ENCODE peak calls at places on chromosomes 11 and 22, in ten cellular contexts. One of them, this sample, is unnamed.

GRCh38 chr22:20299736-20300136 is 20.1 kb downstream of the DGCR6L start:
- DNase-seq in Panc1: no peak
- DNase-seq in transverse colon: peak
- DNase-seq in esophagus muscularis mucosa: no peak
- DNase-seq in sigmoid colon: no peak
- DNase-seq in HL-60: no peak
- DNase-seq in endothelial cell of umbilical vein: peak
- DNase-seq in stomach: peak
- DNase-seq in HCT116: no peak
- DNase-seq in GM23338: peak
- DNase-seq in this sample: peak

GRCh38 chr11:126751242-126751641 is 249.3 kb downstream of the KIRREL3 start:
- DNase-seq in Panc1: no peak
- DNase-seq in transverse colon: no peak
- DNase-seq in esophagus muscularis mucosa: no peak
- DNase-seq in sigmoid colon: no peak
- DNase-seq in HL-60: no peak
- DNase-seq in endothelial cell of umbilical vein: no peak
- DNase-seq in stomach: no peak
- DNase-seq in HCT116: no peak
- DNase-seq in GM23338: no peak
- DNase-seq in this sample: no peak

GRCh38 chr22:19912236-19912999 is 29.2 kb upstream of the COMT start:
- DNase-seq in Panc1: no peak
- DNase-seq in transverse colon: no peak
- DNase-seq in esophagus muscularis mucosa: no peak
- DNase-seq in sigmoid colon: no peak
- DNase-seq in HL-60: no peak
- DNase-seq in endothelial cell of umbilical vein: no peak
- DNase-seq in stomach: peak
- DNase-seq in HCT116: no peak
- DNase-seq in GM23338: peak
- DNase-seq in this sample: no peak

GRCh38 chr11:72002841-72003775 is 4.4 kb downstream of the IL18BP start:
- DNase-seq in Panc1: no peak
- DNase-seq in transverse colon: no peak
- DNase-seq in esophagus muscularis mucosa: no peak
- DNase-seq in sigmoid colon: no peak
- DNase-seq in HL-60: no peak
- DNase-seq in endothelial cell of umbilical vein: no peak
- DNase-seq in stomach: no peak
- DNase-seq in HCT116: no peak
- DNase-seq in GM23338: no peak
- DNase-seq in this sample: no peak

GRCh38 chr11:114921697-114922096 is 243.4 kb downstream of the NXPE2 start:
- DNase-seq in Panc1: no peak
- DNase-seq in transverse colon: no peak
- DNase-seq in esophagus muscularis mucosa: no peak
- DNase-seq in sigmoid colon: no peak
- DNase-seq in HL-60: no peak
- DNase-seq in endothelial cell of umbilical vein: no peak
- DNase-seq in stomach: no peak
- DNase-seq in HCT116: no peak
- DNase-seq in GM23338: no peak
- DNase-seq in this sample: no peak

GRCh38 chr11:2827256-2827655 is 58.3 kb downstream of the CDKN1C start:
- DNase-seq in Panc1: no peak
- DNase-seq in transverse colon: no peak
- DNase-seq in esophagus muscularis mucosa: no peak
- DNase-seq in sigmoid colon: no peak
- DNase-seq in HL-60: no peak
- DNase-seq in endothelial cell of umbilical vein: no peak
- DNase-seq in stomach: no peak
- DNase-seq in HCT116: no peak
- DNase-seq in GM23338: no peak
- DNase-seq in this sample: no peak

GRCh38 chr11:46290598-46291309 is 13.3 kb downstream of the CREB3L1 start:
- DNase-seq in Panc1: no peak
- DNase-seq in transverse colon: peak
- DNase-seq in esophagus muscularis mucosa: no peak
- DNase-seq in sigmoid colon: peak
- DNase-seq in HL-60: no peak
- DNase-seq in endothelial cell of umbilical vein: no peak
- DNase-seq in stomach: peak
- DNase-seq in HCT116: no peak
- DNase-seq in GM23338: peak
- DNase-seq in this sample: no peak

GRCh38 chr22:44539467-44540063 is 41.5 kb upstream of the RTL6 start:
- DNase-seq in Panc1: no peak
- DNase-seq in transverse colon: no peak
- DNase-seq in esophagus muscularis mucosa: no peak
- DNase-seq in sigmoid colon: peak
- DNase-seq in HL-60: no peak
- DNase-seq in endothelial cell of umbilical vein: no peak
- DNase-seq in stomach: no peak
- DNase-seq in HCT116: no peak
- DNase-seq in GM23338: no peak
- DNase-seq in this sample: no peak

GRCh38 chr11:134338068-134338467 is 6.3 kb downstream of the GLB1L2 start:
- DNase-seq in Panc1: no peak
- DNase-seq in transverse colon: no peak
- DNase-seq in esophagus muscularis mucosa: no peak
- DNase-seq in sigmoid colon: no peak
- DNase-seq in HL-60: no peak
- DNase-seq in endothelial cell of umbilical vein: no peak
- DNase-seq in stomach: no peak
- DNase-seq in HCT116: no peak
- DNase-seq in GM23338: no peak
- DNase-seq in this sample: no peak

GRCh38 chr11:47496808-47497207 is 47.9 kb upstream of the RAPSN start:
- DNase-seq in Panc1: no peak
- DNase-seq in transverse colon: no peak
- DNase-seq in esophagus muscularis mucosa: no peak
- DNase-seq in sigmoid colon: no peak
- DNase-seq in HL-60: no peak
- DNase-seq in endothelial cell of umbilical vein: no peak
- DNase-seq in stomach: no peak
- DNase-seq in HCT116: no peak
- DNase-seq in GM23338: no peak
- DNase-seq in this sample: no peak

GRCh38 chr11:36356201-36356600 is 60.1 kb downstream of the PRR5L start:
- DNase-seq in Panc1: no peak
- DNase-seq in transverse colon: peak
- DNase-seq in esophagus muscularis mucosa: no peak
- DNase-seq in sigmoid colon: no peak
- DNase-seq in HL-60: no peak
- DNase-seq in endothelial cell of umbilical vein: no peak
- DNase-seq in stomach: no peak
- DNase-seq in HCT116: no peak
- DNase-seq in GM23338: no peak
- DNase-seq in this sample: no peak

GRCh38 chr11:34264266-34265110 is 93.3 kb downstream of the ABTB2 start:
- DNase-seq in Panc1: no peak
- DNase-seq in transverse colon: no peak
- DNase-seq in esophagus muscularis mucosa: no peak
- DNase-seq in sigmoid colon: no peak
- DNase-seq in HL-60: no peak
- DNase-seq in endothelial cell of umbilical vein: no peak
- DNase-seq in stomach: no peak
- DNase-seq in HCT116: no peak
- DNase-seq in GM23338: no peak
- DNase-seq in this sample: no peak

DNA sequence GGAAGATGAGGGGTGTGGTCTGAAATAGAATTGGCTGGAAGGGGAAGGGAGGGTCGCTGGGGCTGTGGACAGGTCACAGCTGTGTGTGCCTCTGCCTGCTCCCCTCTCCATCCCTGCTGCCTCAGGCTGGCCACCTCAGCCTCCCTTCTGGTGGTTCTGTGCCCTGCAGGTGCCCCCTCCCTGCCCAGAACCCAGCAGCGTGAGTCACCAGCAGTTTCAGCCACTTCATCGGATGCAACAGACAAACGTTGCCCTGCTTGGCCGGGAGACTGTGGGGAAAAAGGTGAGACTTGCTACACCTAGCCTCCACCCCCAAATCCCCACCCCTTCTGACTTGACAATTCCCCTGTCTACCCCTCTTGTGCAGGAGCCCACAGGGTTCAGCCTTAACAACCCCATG is 21.8 kb upstream of the LRRC10B start:
- DNase-seq in Panc1: no peak
- DNase-seq in transverse colon: no peak
- DNase-seq in esophagus muscularis mucosa: no peak
- DNase-seq in sigmoid colon: no peak
- DNase-seq in HL-60: no peak
- DNase-seq in endothelial cell of umbilical vein: no peak
- DNase-seq in stomach: no peak
- DNase-seq in HCT116: no peak
- DNase-seq in GM23338: no peak
- DNase-seq in this sample: no peak
- TF ChIP-seq CTCF in Panc1: no peak
- TF ChIP-seq CTCF in transverse colon: no peak
- TF ChIP-seq CTCF in esophagus muscularis mucosa: no peak
- TF ChIP-seq CTCF in sigmoid colon: no peak
- TF ChIP-seq CTCF in HL-60: no peak
- TF ChIP-seq CTCF in endothelial cell of umbilical vein: no peak
- TF ChIP-seq CTCF in stomach: no peak
- TF ChIP-seq CTCF in HCT116: no peak
- TF ChIP-seq CTCF in GM23338: no peak
- TF ChIP-seq CTCF in this sample: no peak

GRCh38 chr22:39281126-39281525 is 36.3 kb upstream of the PDGFB start:
- DNase-seq in Panc1: no peak
- DNase-seq in transverse colon: no peak
- DNase-seq in esophagus muscularis mucosa: no peak
- DNase-seq in sigmoid colon: no peak
- DNase-seq in HL-60: no peak
- DNase-seq in endothelial cell of umbilical vein: no peak
- DNase-seq in stomach: no peak
- DNase-seq in HCT116: no peak
- DNase-seq in GM23338: no peak
- DNase-seq in this sample: no peak

GRCh38 chr22:39283312-39284141 is 35.9 kb downstream of the RPL3 start:
- DNase-seq in Panc1: no peak
- DNase-seq in transverse colon: peak
- DNase-seq in esophagus muscularis mucosa: no peak
- DNase-seq in sigmoid colon: no peak
- DNase-seq in HL-60: no peak
- DNase-seq in endothelial cell of umbilical vein: peak
- DNase-seq in stomach: peak
- DNase-seq in HCT116: no peak
- DNase-seq in GM23338: no peak
- DNase-seq in this sample: peak

GRCh38 chr22:39284983-39285382 is 34.4 kb downstream of the RPL3 start:
- DNase-seq in Panc1: no peak
- DNase-seq in transverse colon: no peak
- DNase-seq in esophagus muscularis mucosa: no peak
- DNase-seq in sigmoid colon: no peak
- DNase-seq in HL-60: no peak
- DNase-seq in endothelial cell of umbilical vein: no peak
- DNase-seq in stomach: no peak
- DNase-seq in HCT116: no peak
- DNase-seq in GM23338: no peak
- DNase-seq in this sample: no peak

GRCh38 chr22:39284142-39284980 is 35.1 kb downstream of the RPL3 start:
- DNase-seq in Panc1: no peak
- DNase-seq in transverse colon: no peak
- DNase-seq in esophagus muscularis mucosa: no peak
- DNase-seq in sigmoid colon: no peak
- DNase-seq in HL-60: no peak
- DNase-seq in endothelial cell of umbilical vein: no peak
- DNase-seq in stomach: no peak
- DNase-seq in HCT116: no peak
- DNase-seq in GM23338: no peak
- DNase-seq in this sample: no peak

GRCh38 chr22:39282642-39283311 is 36.6 kb downstream of the RPL3 start:
- DNase-seq in Panc1: no peak
- DNase-seq in transverse colon: no peak
- DNase-seq in esophagus muscularis mucosa: no peak
- DNase-seq in sigmoid colon: no peak
- DNase-seq in HL-60: no peak
- DNase-seq in endothelial cell of umbilical vein: peak
- DNase-seq in stomach: no peak
- DNase-seq in HCT116: no peak
- DNase-seq in GM23338: no peak
- DNase-seq in this sample: no peak
- H3K27ac ChIP-seq in Panc1: peak
- H3K27ac ChIP-seq in transverse colon: peak
- H3K27ac ChIP-seq in esophagus muscularis mucosa: peak
- H3K27ac ChIP-seq in sigmoid colon: peak
- H3K27ac ChIP-seq in HL-60: no peak
- H3K27ac ChIP-seq in endothelial cell of umbilical vein: peak
- H3K27ac ChIP-seq in stomach: peak
- H3K27ac ChIP-seq in HCT116: no peak
- H3K27ac ChIP-seq in GM23338: no peak
- H3K27ac ChIP-seq in this sample: peak

DNA sequence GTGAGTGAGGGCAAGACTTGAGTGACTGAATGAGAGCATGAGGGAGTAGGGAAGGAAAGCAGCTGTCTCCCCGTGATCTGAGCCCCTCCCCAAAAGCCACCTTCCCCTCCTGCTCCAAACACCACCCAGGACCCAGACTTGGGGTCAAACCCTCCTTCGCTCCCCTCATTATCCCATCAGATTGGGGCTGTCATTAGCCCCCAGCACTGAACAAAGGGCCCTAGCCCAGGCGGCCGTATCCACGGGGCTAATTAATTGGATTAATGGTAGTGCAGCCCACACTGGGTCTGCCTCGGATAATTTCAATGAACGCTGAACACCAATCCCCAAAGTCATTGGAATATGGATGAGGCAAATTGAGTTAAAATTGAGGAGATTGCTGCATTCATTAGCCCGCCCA is 517.6 kb downstream of the MIAT start:
- DNase-seq in Panc1: no peak
- DNase-seq in transverse colon: no peak
- DNase-seq in esophagus muscularis mucosa: no peak
- DNase-seq in sigmoid colon: no peak
- DNase-seq in HL-60: no peak
- DNase-seq in endothelial cell of umbilical vein: no peak
- DNase-seq in stomach: no peak
- DNase-seq in HCT116: no peak
- DNase-seq in GM23338: no peak
- DNase-seq in this sample: no peak
- TF ChIP-seq POLR2AphosphoS5 in Panc1: no peak
- TF ChIP-seq POLR2AphosphoS5 in transverse colon: no peak
- TF ChIP-seq POLR2AphosphoS5 in esophagus muscularis mucosa: no peak
- TF ChIP-seq POLR2AphosphoS5 in sigmoid colon: no peak
- TF ChIP-seq POLR2AphosphoS5 in HL-60: no peak
- TF ChIP-seq POLR2AphosphoS5 in endothelial cell of umbilical vein: no peak
- TF ChIP-seq POLR2AphosphoS5 in stomach: no peak
- TF ChIP-seq POLR2AphosphoS5 in HCT116: no peak
- TF ChIP-seq POLR2AphosphoS5 in GM23338: no peak
- TF ChIP-seq POLR2AphosphoS5 in this sample: no peak

DNA sequence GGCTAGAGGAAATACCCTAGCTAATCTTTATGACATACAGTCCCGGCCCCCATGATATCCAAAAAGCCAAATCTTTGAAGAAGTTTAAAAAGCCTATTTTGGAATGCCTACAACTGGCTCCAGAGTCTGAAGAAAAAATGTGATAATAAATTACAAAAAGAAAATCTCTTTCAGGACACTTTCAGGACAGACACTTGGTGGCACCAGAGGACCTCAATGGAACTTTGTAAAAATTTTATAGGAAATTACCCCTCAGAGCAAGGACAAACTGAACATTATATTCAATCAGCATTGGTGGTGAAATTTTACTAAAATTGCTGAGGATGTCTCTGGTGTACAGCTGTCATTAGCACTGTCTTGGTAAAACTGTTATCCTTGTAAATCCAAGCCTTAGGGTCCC is 81.0 kb downstream of the CCDC73 start:
- DNase-seq in Panc1: no peak
- DNase-seq in transverse colon: no peak
- DNase-seq in esophagus muscularis mucosa: no peak
- DNase-seq in sigmoid colon: no peak
- DNase-seq in HL-60: no peak
- DNase-seq in endothelial cell of umbilical vein: no peak
- DNase-seq in stomach: no peak
- DNase-seq in HCT116: peak
- DNase-seq in GM23338: peak
- DNase-seq in this sample: no peak
- TF ChIP-seq CTCF in Panc1: peak
- TF ChIP-seq CTCF in transverse colon: no peak
- TF ChIP-seq CTCF in esophagus muscularis mucosa: no peak
- TF ChIP-seq CTCF in sigmoid colon: no peak
- TF ChIP-seq CTCF in HL-60: no peak
- TF ChIP-seq CTCF in endothelial cell of umbilical vein: no peak
- TF ChIP-seq CTCF in stomach: no peak
- TF ChIP-seq CTCF in HCT116: peak
- TF ChIP-seq CTCF in GM23338: peak
- TF ChIP-seq CTCF in this sample: no peak

This sample was measured in spleen.